ENCODE peak calls at places on chromosome 7, in four cellular contexts. M is heart right ventricle, X is mammary epithelial cell, K is upper lobe of right lung. D is an unnamed sample.
A peak's percentile ranks its signal among the peaks of the same experiment; 100 is the strongest.

GRCh38 chr7:141999219-141999618 is 3.5 kb downstream of the MGAM start:
- DNase-seq in M (no peak), X (no peak), K (no peak), D (no peak)

GRCh38 chr7:24851791-24852190 is 94.5 kb upstream of the GSDME start:
- DNase-seq in X (peak; percentile 40), K (no peak), M (no peak), D (no peak)

GRCh38 chr7:129801882-129802281 is 150.9 kb downstream of the UBE2H start:
- DNase-seq in X (no peak), M (no peak), K (no peak), D (no peak)

GRCh38 chr7:38685851-38686250 is 54.7 kb upstream of the AMPH start:
- DNase-seq in M (no peak), K (no peak), X (no peak), D (no peak)

GRCh38 chr7:114048386-114049235 is 129.8 kb upstream of the PPP1R3A start:
- DNase-seq in X (no peak), M (no peak), K (no peak), D (no peak)

GRCh38 chr7:27263781-27264180 is 21.2 kb downstream of the EVX1 start:
- DNase-seq in X (no peak), M (no peak), K (no peak), D (no peak)

GRCh38 chr7:48924433-48924832 is at the start of gene CDC14C:
- DNase-seq in M (no peak), X (no peak), K (no peak), D (no peak)

GRCh38 chr7:138610671-138611170 is 90.4 kb downstream of the SVOPL start:
- DNase-seq in M (no peak), K (no peak), X (no peak), D (no peak)

GRCh38 chr7:27164381-27165088 is 802 bp downstream of the HOXA9 start:
- DNase-seq in M (no peak), X (peak; percentile 40), K (peak; percentile 70), D (peak; percentile 87)

GRCh38 chr7:142636751-142637150 is 112.5 kb upstream of the PRSS1 start:
- DNase-seq in X (no peak), M (no peak), K (no peak), D (no peak)

GRCh38 chr7:1741246-1741645 is 71.2 kb downstream of the ELFN1 start:
- DNase-seq in M (no peak), X (no peak), K (no peak), D (no peak)

GRCh38 chr7:1741751-1742554 is 71.9 kb downstream of the ELFN1 start:
- DNase-seq in K (no peak), M (peak; percentile 29), X (no peak), D (no peak)

GRCh38 chr7:1743481-1744230 is 73.6 kb downstream of the ELFN1 start:
- DNase-seq in K (no peak), X (no peak), M (no peak), D (no peak)

GRCh38 chr7:1744296-1745017 is 74.4 kb downstream of the ELFN1 start:
- DNase-seq in M (no peak), X (no peak), K (no peak), D (no peak)

GRCh38 chr7:1742555-1743303 is 72.7 kb downstream of the ELFN1 start:
- DNase-seq in M (peak; percentile 66), X (no peak), K (no peak), D (no peak)
- H3K4me3 ChIP-seq in M (peak overlapping the region; percentile 35), X (no peak overlapping the region), K (peak overlapping the region; percentile 19), D (no peak overlapping the region)

DNA sequence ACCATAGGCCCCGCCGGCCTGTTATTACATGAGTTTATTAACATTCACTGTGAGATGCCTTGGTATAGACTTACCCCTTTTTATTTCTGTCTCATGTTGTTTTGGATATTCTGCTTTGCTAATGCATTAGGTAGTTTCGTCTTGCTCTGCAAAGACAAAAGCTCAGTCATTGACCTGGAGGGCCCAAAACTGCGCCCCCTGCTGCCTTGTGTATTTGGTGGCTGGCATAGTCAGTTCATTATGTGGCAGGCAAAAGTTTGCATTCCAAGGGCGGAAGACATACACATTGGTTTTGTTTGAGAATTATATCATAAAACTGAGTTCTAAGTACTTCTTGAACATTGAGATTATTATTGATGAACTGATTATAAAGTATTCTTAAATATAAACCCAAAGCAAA is 372.5 kb downstream of the SDK1 start:
- DNase-seq in K (peak; percentile 67), M (no peak), X (no peak), D (no peak)
- TF ChIP-seq CTCF in K (peak; percentile 43), M (peak; percentile 50), X (peak; percentile 14), D (no peak)

GRCh38 chr7:68958571-68958970 is 639.7 kb upstream of the AUTS2 start:
- DNase-seq in K (no peak), X (no peak), M (no peak), D (no peak)
- H3K27ac ChIP-seq in K (no peak overlapping the region), X (no peak overlapping the region), M (no peak overlapping the region), D (no peak overlapping the region)

DNA sequence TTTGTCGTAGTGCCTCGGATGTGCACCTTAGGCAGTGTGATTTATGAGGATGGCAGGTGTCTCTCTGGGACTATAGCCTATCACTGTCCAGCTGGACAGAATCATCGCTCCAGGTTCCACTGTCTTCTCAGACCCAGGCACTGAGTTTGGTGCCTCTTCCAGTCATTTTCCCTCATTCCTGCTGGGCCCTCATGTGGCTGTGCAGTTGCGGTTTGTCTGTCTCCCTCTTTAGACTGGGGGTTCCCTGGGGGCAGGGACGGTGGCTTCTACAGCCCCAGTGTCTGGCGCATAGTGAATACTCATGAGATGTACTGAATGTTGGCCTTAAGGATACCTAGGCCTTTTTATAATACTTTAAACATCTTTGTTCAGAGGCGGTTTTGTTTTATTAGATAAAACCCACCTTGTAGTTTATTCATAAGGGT is 28.9 kb downstream of the CCM2 start:
- DNase-seq in X (no peak), M (no peak), K (no peak), D (no peak)
- H3K4me3 ChIP-seq in X (no peak overlapping the region), M (peak overlapping the region; percentile 33), K (peak overlapping the region; percentile 48), D (no peak overlapping the region)

GRCh38 chr7:158255156-158255555 is 332.5 kb downstream of the PTPRN2 start:
- DNase-seq in K (no peak), X (no peak), M (no peak), D (peak; percentile 42)
- TF ChIP-seq CTCF in K (no peak), X (no peak), M (no peak), D (no peak)

GRCh38 chr7:136496526-136496925 is 371.9 kb upstream of the CHRM2 start:
- DNase-seq in X (no peak), M (no peak), K (no peak), D (no peak)
- H3K27ac ChIP-seq in X (no peak overlapping the region), M (no peak overlapping the region), K (no peak overlapping the region), D (no peak overlapping the region)

D was measured in sigmoid colon.